ENCODE peak calls at places on chromosome 19, in nine cellular contexts. One of them, this sample, is unnamed.

GRCh38 chr19:17997969-17998826 is 9.8 kb upstream of the ARRDC2 start:
- DNase-seq in NCI-H345: no peak
- DNase-seq in EL: peak
- DNase-seq in astrocyte of the cerebellum: no peak
- DNase-seq in hippocampal formation: no peak
- DNase-seq in amniotic stem cell: no peak
- DNase-seq in osteoblast: peak
- DNase-seq in mucosa of descending colon: peak
- DNase-seq in T-helper 9 cell: no peak
- DNase-seq in this sample: no peak

GRCh38 chr19:55116232-55117062 is 990 bp downstream of the PPP1R12C start:
- DNase-seq in mucosa of descending colon: peak
- DNase-seq in EL: peak
- DNase-seq in osteoblast: peak
- DNase-seq in T-helper 9 cell: peak
- DNase-seq in astrocyte of the cerebellum: no peak
- DNase-seq in NCI-H345: peak
- DNase-seq in amniotic stem cell: peak
- DNase-seq in hippocampal formation: peak
- DNase-seq in this sample: peak

GRCh38 chr19:48497728-48498575 is 13.7 kb downstream of the LMTK3 start:
- DNase-seq in NCI-H345: no peak
- DNase-seq in hippocampal formation: no peak
- DNase-seq in T-helper 9 cell: no peak
- DNase-seq in amniotic stem cell: no peak
- DNase-seq in mucosa of descending colon: no peak
- DNase-seq in EL: no peak
- DNase-seq in astrocyte of the cerebellum: no peak
- DNase-seq in osteoblast: peak
- DNase-seq in this sample: no peak

GRCh38 chr19:41000310-41000737 is 9.2 kb downstream of the CYP2B6 start:
- DNase-seq in amniotic stem cell: no peak
- DNase-seq in EL: no peak
- DNase-seq in NCI-H345: peak
- DNase-seq in mucosa of descending colon: peak
- DNase-seq in osteoblast: no peak
- DNase-seq in hippocampal formation: no peak
- DNase-seq in astrocyte of the cerebellum: no peak
- DNase-seq in T-helper 9 cell: no peak
- DNase-seq in this sample: no peak

GRCh38 chr19:43950834-43951626 is at the start of gene ZNF221:
- DNase-seq in astrocyte of the cerebellum: peak
- DNase-seq in T-helper 9 cell: no peak
- DNase-seq in mucosa of descending colon: peak
- DNase-seq in NCI-H345: peak
- DNase-seq in osteoblast: peak
- DNase-seq in EL: peak
- DNase-seq in hippocampal formation: peak
- DNase-seq in amniotic stem cell: peak
- DNase-seq in this sample: peak

GRCh38 chr19:36963262-36963661 is 47.1 kb downstream of the ZNF568 start:
- DNase-seq in mucosa of descending colon: no peak
- DNase-seq in osteoblast: no peak
- DNase-seq in EL: no peak
- DNase-seq in NCI-H345: peak
- DNase-seq in amniotic stem cell: no peak
- DNase-seq in hippocampal formation: no peak
- DNase-seq in T-helper 9 cell: no peak
- DNase-seq in astrocyte of the cerebellum: no peak
- DNase-seq in this sample: no peak

GRCh38 chr19:34189199-34189916 is 17.1 kb downstream of the LSM14A start:
- DNase-seq in hippocampal formation: no peak
- DNase-seq in astrocyte of the cerebellum: no peak
- DNase-seq in amniotic stem cell: no peak
- DNase-seq in NCI-H345: no peak
- DNase-seq in EL: no peak
- DNase-seq in mucosa of descending colon: no peak
- DNase-seq in T-helper 9 cell: no peak
- DNase-seq in osteoblast: no peak
- DNase-seq in this sample: no peak

GRCh38 chr19:5990289-5990797 is 12.4 kb upstream of the RANBP3 start:
- DNase-seq in mucosa of descending colon: no peak
- DNase-seq in osteoblast: peak
- DNase-seq in NCI-H345: peak
- DNase-seq in T-helper 9 cell: no peak
- DNase-seq in hippocampal formation: no peak
- DNase-seq in astrocyte of the cerebellum: no peak
- DNase-seq in amniotic stem cell: no peak
- DNase-seq in EL: no peak
- DNase-seq in this sample: no peak

GRCh38 chr19:58577581-58578429 is 4.7 kb upstream of the MZF1 start:
- DNase-seq in osteoblast: no peak
- DNase-seq in mucosa of descending colon: peak
- DNase-seq in astrocyte of the cerebellum: no peak
- DNase-seq in amniotic stem cell: no peak
- DNase-seq in T-helper 9 cell: no peak
- DNase-seq in EL: no peak
- DNase-seq in hippocampal formation: no peak
- DNase-seq in NCI-H345: no peak
- DNase-seq in this sample: no peak

GRCh38 chr19:53541971-53542370 is 4.0 kb downstream of the ZNF331 start:
- DNase-seq in T-helper 9 cell: no peak
- DNase-seq in amniotic stem cell: no peak
- DNase-seq in hippocampal formation: no peak
- DNase-seq in astrocyte of the cerebellum: no peak
- DNase-seq in EL: no peak
- DNase-seq in NCI-H345: no peak
- DNase-seq in osteoblast: no peak
- DNase-seq in mucosa of descending colon: no peak
- DNase-seq in this sample: no peak

This sample was measured in stimulated activated CD4-positive, alpha-beta T cell treated with anti-CD3 and anti-CD28 coated beads, Interleukin-4, amount 100 ng/mL, for 1 hour.